ENCODE peak calls at places on chromosomes 11 and 22, in eight cellular contexts. One of them, this sample, is unnamed.

GRCh38 chr11:80980221-80980620 is 1539.4 kb upstream of the TENM4 start:
- DNase-seq in breast epithelium: no peak
- DNase-seq in mucosa of descending colon: no peak
- DNase-seq in adrenal gland: no peak
- DNase-seq in left ventricle myocardium inferior: no peak
- DNase-seq in heart left ventricle: no peak
- DNase-seq in AG09309: no peak
- DNase-seq in PC-9: no peak
- DNase-seq in this sample: no peak

GRCh38 chr11:22711212-22711770 is 44.9 kb downstream of the GAS2 start:
- DNase-seq in breast epithelium: no peak
- DNase-seq in PC-9: peak
- DNase-seq in mucosa of descending colon: no peak
- DNase-seq in left ventricle myocardium inferior: no peak
- DNase-seq in AG09309: no peak
- DNase-seq in adrenal gland: peak
- DNase-seq in heart left ventricle: peak
- DNase-seq in this sample: no peak

GRCh38 chr11:84969103-84969502 is 658.0 kb downstream of the DLG2 start:
- DNase-seq in PC-9: no peak
- DNase-seq in mucosa of descending colon: no peak
- DNase-seq in breast epithelium: no peak
- DNase-seq in adrenal gland: no peak
- DNase-seq in AG09309: no peak
- DNase-seq in left ventricle myocardium inferior: no peak
- DNase-seq in heart left ventricle: no peak
- DNase-seq in this sample: no peak

GRCh38 chr22:28247667-28248363 is 328.8 kb upstream of the PITPNB start:
- DNase-seq in adrenal gland: no peak
- DNase-seq in left ventricle myocardium inferior: no peak
- DNase-seq in heart left ventricle: no peak
- DNase-seq in breast epithelium: no peak
- DNase-seq in PC-9: no peak
- DNase-seq in mucosa of descending colon: no peak
- DNase-seq in AG09309: no peak
- DNase-seq in this sample: no peak

GRCh38 chr11:3802016-3802790 is 4.8 kb upstream of the NUP98 start:
- DNase-seq in AG09309: no peak
- DNase-seq in mucosa of descending colon: no peak
- DNase-seq in PC-9: no peak
- DNase-seq in adrenal gland: no peak
- DNase-seq in heart left ventricle: no peak
- DNase-seq in left ventricle myocardium inferior: no peak
- DNase-seq in breast epithelium: no peak
- DNase-seq in this sample: no peak

GRCh38 chr11:132910016-132910760 is 622.1 kb downstream of the OPCML start:
- DNase-seq in PC-9: no peak
- DNase-seq in mucosa of descending colon: no peak
- DNase-seq in adrenal gland: no peak
- DNase-seq in breast epithelium: no peak
- DNase-seq in AG09309: no peak
- DNase-seq in left ventricle myocardium inferior: no peak
- DNase-seq in heart left ventricle: no peak
- DNase-seq in this sample: no peak

GRCh38 chr11:47464479-47464878 is 15.5 kb upstream of the RAPSN start:
- DNase-seq in AG09309: no peak
- DNase-seq in heart left ventricle: no peak
- DNase-seq in PC-9: no peak
- DNase-seq in mucosa of descending colon: no peak
- DNase-seq in breast epithelium: no peak
- DNase-seq in left ventricle myocardium inferior: no peak
- DNase-seq in adrenal gland: no peak
- DNase-seq in this sample: no peak

GRCh38 chr11:64745523-64746328 is 1.8 kb upstream of the RASGRP2 start:
- DNase-seq in mucosa of descending colon: peak
- DNase-seq in adrenal gland: peak
- DNase-seq in PC-9: peak
- DNase-seq in breast epithelium: peak
- DNase-seq in AG09309: no peak
- DNase-seq in heart left ventricle: peak
- DNase-seq in left ventricle myocardium inferior: peak
- DNase-seq in this sample: no peak

GRCh38 chr22:27825174-27825573 is 23.6 kb upstream of the MN1 start:
- DNase-seq in mucosa of descending colon: no peak
- DNase-seq in heart left ventricle: no peak
- DNase-seq in left ventricle myocardium inferior: no peak
- DNase-seq in adrenal gland: no peak
- DNase-seq in breast epithelium: no peak
- DNase-seq in AG09309: no peak
- DNase-seq in PC-9: no peak
- DNase-seq in this sample: no peak

GRCh38 chr11:5369793-5370192 is 13.8 kb upstream of the OR51M1 start:
- DNase-seq in breast epithelium: no peak
- DNase-seq in adrenal gland: no peak
- DNase-seq in PC-9: no peak
- DNase-seq in heart left ventricle: no peak
- DNase-seq in mucosa of descending colon: no peak
- DNase-seq in AG09309: no peak
- DNase-seq in left ventricle myocardium inferior: no peak
- DNase-seq in this sample: no peak

DNA sequence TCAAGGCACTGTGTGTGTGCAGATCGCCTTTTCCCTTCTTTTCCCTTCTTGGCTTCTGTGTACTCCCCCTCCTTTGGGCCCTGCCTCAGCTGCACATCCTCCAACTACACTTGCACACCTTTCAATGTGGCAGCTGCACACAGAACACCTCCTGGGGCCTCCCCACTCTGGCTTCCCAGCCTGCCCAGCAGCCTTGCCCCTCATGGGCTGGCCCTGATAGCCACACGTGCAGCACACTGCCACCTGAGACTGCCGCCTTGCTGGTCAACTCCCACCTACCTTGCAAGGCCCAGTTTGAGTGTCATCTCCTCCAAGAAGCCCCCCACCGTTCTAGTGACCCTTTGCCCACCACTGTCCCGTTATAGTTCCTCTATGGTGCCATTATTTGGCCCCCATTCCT is 77.3 kb upstream of the ARFGAP3 start:
- DNase-seq in heart left ventricle: no peak
- DNase-seq in adrenal gland: no peak
- DNase-seq in PC-9: no peak
- DNase-seq in breast epithelium: no peak
- DNase-seq in mucosa of descending colon: no peak
- DNase-seq in left ventricle myocardium inferior: no peak
- DNase-seq in AG09309: no peak
- DNase-seq in this sample: no peak
- H3K4me3 ChIP-seq in heart left ventricle: no peak
- H3K4me3 ChIP-seq in adrenal gland: no peak
- H3K4me3 ChIP-seq in PC-9: no peak
- H3K4me3 ChIP-seq in breast epithelium: no peak
- H3K4me3 ChIP-seq in mucosa of descending colon: no peak
- H3K4me3 ChIP-seq in left ventricle myocardium inferior: peak
- H3K4me3 ChIP-seq in AG09309: no peak
- H3K4me3 ChIP-seq in this sample: no peak

GRCh38 chr11:72520815-72521214 is 86.5 kb upstream of the CLPB start:
- DNase-seq in left ventricle myocardium inferior: no peak
- DNase-seq in PC-9: no peak
- DNase-seq in AG09309: no peak
- DNase-seq in mucosa of descending colon: no peak
- DNase-seq in heart left ventricle: no peak
- DNase-seq in breast epithelium: no peak
- DNase-seq in adrenal gland: no peak
- DNase-seq in this sample: no peak
- TF ChIP-seq CTCF in left ventricle myocardium inferior: no peak
- TF ChIP-seq CTCF in PC-9: no peak
- TF ChIP-seq CTCF in AG09309: no peak
- TF ChIP-seq CTCF in mucosa of descending colon: no peak
- TF ChIP-seq CTCF in heart left ventricle: no peak
- TF ChIP-seq CTCF in breast epithelium: no peak
- TF ChIP-seq CTCF in adrenal gland: no peak
- TF ChIP-seq CTCF in this sample: no peak

GRCh38 chr22:47153854-47154542 is 391.5 kb downstream of the TBC1D22A start:
- DNase-seq in AG09309: no peak
- DNase-seq in heart left ventricle: no peak
- DNase-seq in PC-9: no peak
- DNase-seq in mucosa of descending colon: no peak
- DNase-seq in left ventricle myocardium inferior: no peak
- DNase-seq in breast epithelium: no peak
- DNase-seq in adrenal gland: no peak
- DNase-seq in this sample: no peak

GRCh38 chr22:47155912-47156311 is 393.5 kb downstream of the TBC1D22A start:
- DNase-seq in mucosa of descending colon: no peak
- DNase-seq in PC-9: no peak
- DNase-seq in AG09309: no peak
- DNase-seq in left ventricle myocardium inferior: no peak
- DNase-seq in adrenal gland: no peak
- DNase-seq in breast epithelium: no peak
- DNase-seq in heart left ventricle: no peak
- DNase-seq in this sample: no peak

GRCh38 chr22:47152938-47153337 is 390.5 kb downstream of the TBC1D22A start:
- DNase-seq in adrenal gland: no peak
- DNase-seq in AG09309: no peak
- DNase-seq in PC-9: no peak
- DNase-seq in breast epithelium: no peak
- DNase-seq in left ventricle myocardium inferior: no peak
- DNase-seq in heart left ventricle: no peak
- DNase-seq in mucosa of descending colon: no peak
- DNase-seq in this sample: no peak

GRCh38 chr22:47155131-47155885 is 392.9 kb downstream of the TBC1D22A start:
- DNase-seq in AG09309: no peak
- DNase-seq in heart left ventricle: no peak
- DNase-seq in breast epithelium: no peak
- DNase-seq in left ventricle myocardium inferior: no peak
- DNase-seq in PC-9: no peak
- DNase-seq in adrenal gland: no peak
- DNase-seq in mucosa of descending colon: no peak
- DNase-seq in this sample: no peak

DNA sequence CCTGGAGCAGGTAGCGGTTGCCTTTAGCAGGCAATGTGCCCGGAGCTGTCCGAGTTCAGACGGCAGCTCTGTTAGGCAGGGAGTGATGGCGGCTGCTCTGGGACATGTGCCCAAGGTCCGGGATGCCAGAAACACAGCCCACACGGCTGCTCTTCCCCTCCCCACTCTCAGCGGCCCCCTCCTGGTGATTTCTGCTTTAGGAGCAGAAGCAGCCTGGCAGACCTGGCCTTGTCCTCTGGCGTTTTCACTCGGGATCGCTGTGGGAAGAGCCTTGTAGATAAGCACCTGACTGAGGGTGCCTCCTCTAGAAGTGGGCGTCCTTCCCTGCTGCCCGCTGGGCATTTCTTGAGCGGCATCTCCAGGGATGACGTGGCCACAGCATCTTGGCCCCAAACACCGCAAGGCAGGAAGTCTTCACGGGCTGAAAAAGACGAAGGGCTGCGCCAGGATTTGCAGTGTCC is 392.2 kb downstream of the TBC1D22A start:
- DNase-seq in AG09309: peak
- DNase-seq in left ventricle myocardium inferior: peak
- DNase-seq in mucosa of descending colon: no peak
- DNase-seq in PC-9: no peak
- DNase-seq in breast epithelium: peak
- DNase-seq in heart left ventricle: peak
- DNase-seq in adrenal gland: peak
- DNase-seq in this sample: no peak
- H3K4me3 ChIP-seq in AG09309: peak
- H3K4me3 ChIP-seq in left ventricle myocardium inferior: peak
- H3K4me3 ChIP-seq in mucosa of descending colon: no peak
- H3K4me3 ChIP-seq in PC-9: no peak
- H3K4me3 ChIP-seq in breast epithelium: peak
- H3K4me3 ChIP-seq in heart left ventricle: peak
- H3K4me3 ChIP-seq in adrenal gland: no peak
- H3K4me3 ChIP-seq in this sample: peak

GRCh38 chr11:86365566-86365965 is 9.1 kb upstream of the CCDC81 start:
- DNase-seq in PC-9: no peak
- DNase-seq in mucosa of descending colon: no peak
- DNase-seq in heart left ventricle: no peak
- DNase-seq in breast epithelium: no peak
- DNase-seq in left ventricle myocardium inferior: no peak
- DNase-seq in AG09309: no peak
- DNase-seq in adrenal gland: no peak
- DNase-seq in this sample: peak

GRCh38 chr11:86358720-86359119 is 16.0 kb upstream of the CCDC81 start:
- DNase-seq in heart left ventricle: no peak
- DNase-seq in AG09309: no peak
- DNase-seq in left ventricle myocardium inferior: no peak
- DNase-seq in PC-9: no peak
- DNase-seq in breast epithelium: no peak
- DNase-seq in adrenal gland: no peak
- DNase-seq in mucosa of descending colon: no peak
- DNase-seq in this sample: no peak

GRCh38 chr11:86355256-86355655 is 19.4 kb upstream of the CCDC81 start:
- DNase-seq in mucosa of descending colon: no peak
- DNase-seq in PC-9: peak
- DNase-seq in left ventricle myocardium inferior: no peak
- DNase-seq in AG09309: no peak
- DNase-seq in heart left ventricle: no peak
- DNase-seq in breast epithelium: no peak
- DNase-seq in adrenal gland: no peak
- DNase-seq in this sample: no peak

GRCh38 chr11:86363424-86363823 is 11.3 kb upstream of the CCDC81 start:
- DNase-seq in adrenal gland: no peak
- DNase-seq in PC-9: no peak
- DNase-seq in breast epithelium: no peak
- DNase-seq in AG09309: no peak
- DNase-seq in mucosa of descending colon: no peak
- DNase-seq in heart left ventricle: no peak
- DNase-seq in left ventricle myocardium inferior: no peak
- DNase-seq in this sample: no peak

GRCh38 chr11:86360775-86361395 is 13.8 kb upstream of the CCDC81 start:
- DNase-seq in breast epithelium: no peak
- DNase-seq in heart left ventricle: no peak
- DNase-seq in left ventricle myocardium inferior: no peak
- DNase-seq in adrenal gland: no peak
- DNase-seq in mucosa of descending colon: no peak
- DNase-seq in PC-9: no peak
- DNase-seq in AG09309: no peak
- DNase-seq in this sample: peak
- TF ChIP-seq CTCF in breast epithelium: no peak
- TF ChIP-seq CTCF in heart left ventricle: no peak
- TF ChIP-seq CTCF in left ventricle myocardium inferior: no peak
- TF ChIP-seq CTCF in adrenal gland: peak
- TF ChIP-seq CTCF in mucosa of descending colon: no peak
- TF ChIP-seq CTCF in PC-9: peak
- TF ChIP-seq CTCF in AG09309: peak
- TF ChIP-seq CTCF in this sample: peak

This sample was measured in HFF-Myc.